ENCODE peak calls at places on chromosomes 16 and 17, in nine cellular contexts. P is tibial nerve; J is hippocampal formation; H is stomach; S is stimulated activated CD8-positive, alpha-beta memory T cell treated with anti-CD3 and anti-CD28 coated beads, Interleukin-2, amount 100 ng/mL, for 48 hours; X is activated naive CD8-positive, alpha-beta T cell treated with anti-CD3 and anti-CD28 coated beads for 36 hours; W is T-helper 1 cell; Q is activated naive CD4-positive, alpha-beta T cell; Z is frontal cortex. U is an unnamed sample.

GRCh38 chr16:19583665-19584300 is 28.3 kb downstream of the VPS35L start:
- DNase-seq in J (no peak), S (no peak), H (peak; percentile 30), P (no peak), X (no peak), W (no peak), Q (no peak), Z (no peak), U (no peak)

GRCh38 chr16:52399116-52399515 is 147.8 kb downstream of the TOX3 start:
- DNase-seq in J (no peak), X (no peak), H (no peak), Z (no peak), W (no peak), P (no peak), Q (no peak), S (no peak), U (no peak)

GRCh38 chr16:1308977-1309885 is at the start of gene UBE2I:
- DNase-seq in W (peak; percentile 90), Z (peak; percentile 97), S (peak; percentile 94), J (peak; percentile 96), P (peak; percentile 97), H (peak; percentile 96), Q (peak; percentile 97), X (peak; percentile 96), U (peak; percentile 93)

GRCh38 chr16:60318486-60318885 is 1584.4 kb upstream of the GOT2 start:
- DNase-seq in W (no peak), Q (no peak), S (no peak), H (no peak), Z (no peak), J (no peak), X (no peak), P (no peak), U (no peak)

GRCh38 chr16:55638256-55638655 is 17.5 kb upstream of the SLC6A2 start:
- DNase-seq in Q (no peak), W (no peak), H (no peak), S (no peak), X (no peak), J (no peak), P (no peak), Z (no peak), U (no peak)

GRCh38 chr17:8012045-8012580 is 9.7 kb downstream of the GUCY2D start:
- DNase-seq in J (no peak), Q (no peak), X (no peak), Z (no peak), W (no peak), P (no peak), S (no peak), H (no peak), U (no peak)

GRCh38 chr17:42342242-42343008 is 45.8 kb downstream of the STAT3 start:
- DNase-seq in J (no peak), P (no peak), H (no peak), Z (no peak), S (no peak), X (peak; percentile 38), Q (no peak), W (no peak), U (no peak)

GRCh38 chr16:66476328-66477027 is 49.4 kb downstream of the BEAN1 start:
- DNase-seq in P (no peak), H (no peak), Z (no peak), X (peak; percentile 35), Q (no peak), J (no peak), W (no peak), S (peak; percentile 65), U (peak; percentile 15)

GRCh38 chr16:11263737-11264136 is 5.4 kb downstream of the TNP2 start:
- DNase-seq in W (no peak), P (no peak), Z (no peak), H (no peak), S (peak; percentile 39), Q (no peak), J (no peak), X (peak; percentile 68), U (no peak)

GRCh38 chr17:74528491-74529199 is 2.6 kb downstream of the CD300LB start:
- DNase-seq in Q (no peak), Z (no peak), X (no peak), P (peak; percentile 54), J (peak; percentile 5), S (no peak), H (peak; percentile 26), W (no peak), U (no peak)

GRCh38 chr17:27612160-27612767 is 18.7 kb upstream of the LGALS9 start:
- DNase-seq in J (no peak), W (no peak), Q (no peak), X (no peak), H (no peak), S (no peak), Z (no peak), P (no peak), U (no peak)

GRCh38 chr16:88377961-88378360 is 4.8 kb upstream of the ZNF469 start:
- DNase-seq in X (no peak), W (no peak), S (no peak), Z (no peak), H (no peak), Q (no peak), J (no peak), P (no peak), U (no peak)

GRCh38 chr17:39393732-39394131 is 7.7 kb downstream of the FBXL20 start:
- DNase-seq in H (no peak), S (no peak), X (no peak), J (no peak), Z (no peak), Q (no peak), W (no peak), P (no peak), U (no peak)

GRCh38 chr16:4882261-4882632 is 35.0 kb downstream of the UBN1 start:
- DNase-seq in S (no peak), J (no peak), X (no peak), P (no peak), Z (no peak), Q (no peak), H (no peak), W (no peak), U (no peak)

GRCh38 chr17:29592850-29593545 is at the start of gene ANKRD13B:
- DNase-seq in S (no peak), P (no peak), Q (no peak), J (peak; percentile 80), X (peak; percentile 60), H (no peak), W (peak; percentile 35), Z (peak; percentile 80), U (no peak)